ENCODE peak calls at places on chromosome 15, in four cellular contexts. One of them, this sample, is unnamed.
A peak's percentile ranks its signal among the peaks of the same experiment; 100 is the strongest.

GRCh38 chr15:85973584-85974347 is 105.9 kb upstream of the AGBL1 start:
- DNase-seq in K562: no peak
- DNase-seq in GM12878: no peak
- DNase-seq in HepG2: peak; percentile 6
- DNase-seq in this sample: no peak

GRCh38 chr15:77966540-77967290 is 110.8 kb downstream of the TBC1D2B start:
- DNase-seq in K562: peak; percentile 24
- DNase-seq in GM12878: no peak
- DNase-seq in HepG2: peak; percentile 32
- DNase-seq in this sample: peak; percentile 60

GRCh38 chr15:51965691-51966090 is 5.9 kb downstream of the LEO1 start:
- DNase-seq in K562: no peak
- DNase-seq in GM12878: no peak
- DNase-seq in HepG2: no peak
- DNase-seq in this sample: no peak

GRCh38 chr15:98556321-98556720 is 92.0 kb upstream of the IGF1R start:
- DNase-seq in K562: no peak
- DNase-seq in GM12878: no peak
- DNase-seq in HepG2: no peak
- DNase-seq in this sample: no peak

GRCh38 chr15:38035701-38036100 is 101.3 kb downstream of the TMCO5A start:
- DNase-seq in K562: no peak
- DNase-seq in GM12878: no peak
- DNase-seq in HepG2: no peak
- DNase-seq in this sample: no peak

GRCh38 chr15:66679657-66680108 is 22.4 kb upstream of the SMAD6 start:
- DNase-seq in K562: peak; percentile 97
- DNase-seq in GM12878: no peak
- DNase-seq in HepG2: peak; percentile 89
- DNase-seq in this sample: peak; percentile 52

GRCh38 chr15:88932271-88932874 is 19.2 kb upstream of the MFGE8 start:
- DNase-seq in K562: no peak
- DNase-seq in GM12878: no peak
- DNase-seq in HepG2: peak; percentile 81
- DNase-seq in this sample: no peak

GRCh38 chr15:43406192-43406591 is 35.3 kb downstream of the TUBGCP4 start:
- DNase-seq in K562: no peak
- DNase-seq in GM12878: no peak
- DNase-seq in HepG2: no peak
- DNase-seq in this sample: no peak

GRCh38 chr15:96947296-96947695 is 616.8 kb downstream of the NR2F2 start:
- DNase-seq in K562: no peak
- DNase-seq in GM12878: no peak
- DNase-seq in HepG2: no peak
- DNase-seq in this sample: no peak

GRCh38 chr15:96948981-96949380 is 618.5 kb downstream of the NR2F2 start:
- DNase-seq in K562: no peak
- DNase-seq in GM12878: no peak
- DNase-seq in HepG2: no peak
- DNase-seq in this sample: no peak

GRCh38 chr15:96947830-96948229 is 617.3 kb downstream of the NR2F2 start:
- DNase-seq in K562: no peak
- DNase-seq in GM12878: no peak
- DNase-seq in HepG2: no peak
- DNase-seq in this sample: peak; percentile 71
- TF ChIP-seq FOXK2 in K562: no peak
- TF ChIP-seq FOXK2 in GM12878: no peak
- TF ChIP-seq FOXK2 in HepG2: no peak
- TF ChIP-seq FOXK2 in this sample: no peak

GRCh38 chr15:50906954-50907865 is 1.3 kb upstream of the AP4E1 start:
- DNase-seq in K562: peak; percentile 69
- DNase-seq in GM12878: peak; percentile 86
- DNase-seq in HepG2: peak; percentile 73
- DNase-seq in this sample: no peak
- TF ChIP-seq SP1 in K562: no peak
- TF ChIP-seq SP1 in GM12878: peak; percentile 9
- TF ChIP-seq SP1 in HepG2: no peak
- TF ChIP-seq SP1 in this sample: no peak

GRCh38 chr15:92960996-92961681 is 61.0 kb downstream of the CHD2 start:
- DNase-seq in K562: no peak
- DNase-seq in GM12878: no peak
- DNase-seq in HepG2: no peak
- DNase-seq in this sample: no peak

GRCh38 chr15:92958105-92958504 is 58.0 kb downstream of the CHD2 start:
- DNase-seq in K562: no peak
- DNase-seq in GM12878: no peak
- DNase-seq in HepG2: no peak
- DNase-seq in this sample: no peak

GRCh38 chr15:92955706-92956105 is 55.6 kb downstream of the CHD2 start:
- DNase-seq in K562: no peak
- DNase-seq in GM12878: no peak
- DNase-seq in HepG2: no peak
- DNase-seq in this sample: no peak

GRCh38 chr15:92962914-92963313 is 62.8 kb downstream of the CHD2 start:
- DNase-seq in K562: no peak
- DNase-seq in GM12878: no peak
- DNase-seq in HepG2: no peak
- DNase-seq in this sample: no peak

GRCh38 chr15:92959219-92959618 is 59.1 kb downstream of the CHD2 start:
- DNase-seq in K562: no peak
- DNase-seq in GM12878: no peak
- DNase-seq in HepG2: no peak
- DNase-seq in this sample: no peak
- TF ChIP-seq BHLHE40 in K562: no peak
- TF ChIP-seq BHLHE40 in GM12878: no peak
- TF ChIP-seq BHLHE40 in HepG2: no peak
- TF ChIP-seq BHLHE40 in this sample: no peak

DNA sequence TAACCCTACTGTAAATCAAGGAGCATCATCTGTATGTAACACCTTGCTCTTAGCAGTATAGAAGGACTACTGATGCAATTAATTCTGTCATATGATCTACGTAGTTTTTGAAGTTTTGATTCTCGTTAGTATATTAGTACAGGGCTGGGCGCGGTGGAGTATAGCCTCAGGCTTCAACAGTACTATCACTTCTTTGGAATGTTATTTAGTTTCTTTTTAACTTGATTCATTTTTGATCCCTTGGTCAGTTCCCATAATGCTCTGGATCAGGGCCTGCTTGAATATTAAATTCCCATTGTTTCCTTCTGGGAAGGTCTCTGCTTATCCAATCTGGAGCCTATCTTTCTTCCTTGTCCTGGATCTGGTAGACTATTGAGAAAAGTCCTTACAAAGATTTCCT is 23.9 kb upstream of the AP4E1 start:
- DNase-seq in K562: no peak
- DNase-seq in GM12878: no peak
- DNase-seq in HepG2: no peak
- DNase-seq in this sample: no peak
- TF ChIP-seq FOXK2 in K562: no peak
- TF ChIP-seq FOXK2 in GM12878: no peak
- TF ChIP-seq FOXK2 in HepG2: no peak
- TF ChIP-seq FOXK2 in this sample: no peak

DNA sequence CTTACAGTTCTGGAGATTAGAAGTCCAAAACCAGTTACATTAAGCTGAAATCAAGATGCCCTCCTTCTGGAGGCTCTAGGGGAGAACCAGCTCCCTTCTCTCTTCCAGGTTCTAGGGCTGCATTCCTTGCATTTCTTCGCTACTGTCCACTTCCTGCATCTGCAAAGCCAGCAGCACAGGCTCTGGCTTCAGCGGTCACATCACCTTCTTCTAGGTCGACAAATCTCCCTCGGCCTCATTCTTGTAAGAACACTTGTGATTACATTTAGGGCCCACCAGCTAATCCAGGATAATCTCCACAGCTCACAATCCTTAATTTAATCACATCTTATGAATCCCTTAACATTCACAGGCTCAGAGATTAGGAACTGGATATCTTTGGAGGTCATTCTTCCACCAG is 73.8 kb downstream of the MINAR1 start:
- DNase-seq in K562: no peak
- DNase-seq in GM12878: no peak
- DNase-seq in HepG2: no peak
- DNase-seq in this sample: no peak
- TF ChIP-seq SP1 in K562: no peak
- TF ChIP-seq SP1 in GM12878: no peak
- TF ChIP-seq SP1 in HepG2: no peak
- TF ChIP-seq SP1 in this sample: no peak

DNA sequence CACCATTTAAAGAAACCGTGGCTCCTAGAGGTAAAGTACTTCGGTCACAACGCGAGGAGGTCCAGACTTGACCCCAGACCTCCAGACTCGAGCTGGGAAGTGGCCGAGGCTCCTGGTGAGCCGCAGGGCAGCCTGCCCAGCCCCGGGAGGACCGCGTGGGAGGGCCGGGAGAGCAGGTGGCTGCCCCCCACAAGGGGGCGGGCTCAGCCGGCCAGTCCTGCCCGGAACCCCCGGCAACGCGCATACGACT is at the start of gene SLC27A2:
- DNase-seq in K562: peak; percentile 75
- DNase-seq in GM12878: no peak
- DNase-seq in HepG2: no peak
- DNase-seq in this sample: no peak
- TF ChIP-seq BHLHE40 in K562: no peak
- TF ChIP-seq BHLHE40 in GM12878: no peak
- TF ChIP-seq BHLHE40 in HepG2: no peak
- TF ChIP-seq BHLHE40 in this sample: no peak